ENCODE peak calls at places on chromosomes 13 and 19, in ten cellular contexts. Y is T-helper 9 cell; N is DMS 273 treated with DMSO at 0.1 percent for 48 hours; W is CD8-positive, alpha-beta memory T cell; X is Caki2; F is D341Med; I is GM20000; J is NCI-H345; M is glutamatergic neuron; B is endodermal cell. S is an unnamed sample.

GRCh38 chr19:51338563-51339312 is 3.2 kb downstream of the VSIG10L start:
- DNase-seq in J (no peak), W (peak), M (peak), B (peak), F (peak), Y (peak), I (peak), N (peak), X (peak), S (peak)

GRCh38 chr13:95745752-95746151 is 68.8 kb downstream of the DNAJC3 start:
- DNase-seq in B (no peak), Y (no peak), W (no peak), M (no peak), J (no peak), X (no peak), I (no peak), F (no peak), N (no peak), S (no peak)

GRCh38 chr13:95530178-95530577 is 22.3 kb upstream of the CLDN10 start:
- DNase-seq in Y (no peak), W (no peak), I (no peak), N (peak), J (peak), F (no peak), M (no peak), B (no peak), X (peak), S (peak)

GRCh38 chr19:524062-524674 is 7.4 kb upstream of the CDC34 start:
- DNase-seq in I (no peak), M (peak), X (no peak), N (no peak), J (peak), B (no peak), F (peak), W (no peak), Y (no peak), S (peak)

GRCh38 chr13:77516342-77516789 is 19.1 kb upstream of the SCEL start:
- DNase-seq in N (no peak), F (no peak), Y (no peak), J (no peak), W (no peak), B (no peak), X (peak), M (no peak), I (no peak), S (peak)

GRCh38 chr13:113001251-113002140 is 32.5 kb downstream of the MCF2L start:
- DNase-seq in J (peak), F (peak), X (no peak), W (no peak), M (peak), B (peak), I (no peak), N (no peak), Y (no peak), S (peak)

GRCh38 chr13:74206061-74206561 is 71.9 kb upstream of the KLF12 start:
- DNase-seq in J (no peak), B (no peak), I (no peak), W (no peak), F (no peak), M (no peak), X (peak), Y (no peak), N (no peak), S (peak)

GRCh38 chr19:39408392-39409206 is 2.0 kb downstream of the ZFP36 start:
- DNase-seq in F (no peak), J (peak), Y (peak), B (peak), I (no peak), W (no peak), X (no peak), N (no peak), M (no peak), S (peak)

GRCh38 chr13:48808689-48809088 is 155.0 kb downstream of the CYSLTR2 start:
- DNase-seq in F (no peak), J (no peak), X (no peak), B (no peak), Y (no peak), I (no peak), N (no peak), M (no peak), W (no peak), S (peak)

GRCh38 chr13:109869312-109870237 is 83.2 kb upstream of the IRS2 start:
- DNase-seq in Y (no peak), W (no peak), J (peak), X (peak), I (no peak), F (no peak), N (peak), B (peak), M (no peak), S (peak)

GRCh38 chr13:32454886-32455593 is 27.1 kb upstream of the N4BP2L1 start:
- DNase-seq in X (no peak), F (no peak), W (no peak), B (no peak), M (no peak), I (no peak), Y (no peak), J (no peak), N (no peak), S (no peak)

GRCh38 chr19:38076337-38076736 is 147.7 kb downstream of the DPF1 start:
- DNase-seq in N (no peak), J (peak), X (no peak), Y (no peak), I (no peak), B (no peak), M (no peak), W (no peak), F (no peak), S (no peak)

GRCh38 chr19:16702123-16702522 is 17.5 kb upstream of the NWD1 start:
- DNase-seq in N (no peak), X (no peak), M (no peak), F (no peak), J (no peak), W (no peak), I (no peak), B (no peak), Y (no peak), S (peak)